ENCODE peak calls at places on chromosomes 6 and 20, in eight cellular contexts. O is upper lobe of left lung, U is NB4, H is ovary, V is tibial nerve, I is uterus, N is H1, Y is Peyer's patch. C is an unnamed sample.

GRCh38 chr6:105179244-105180065 is at the start of gene POPDC3:
- DNase-seq in N (peak; percentile 79), U (peak; percentile 59), Y (no peak), V (no peak), I (no peak), O (no peak), H (no peak), C (no peak)

GRCh38 chr6:37027036-37027720 is 21.7 kb downstream of the FGD2 start:
- DNase-seq in V (no peak), H (no peak), U (no peak), I (no peak), Y (no peak), N (no peak), O (no peak), C (no peak)

GRCh38 chr6:162864901-162865300 is 137.1 kb downstream of the PACRG start:
- DNase-seq in I (no peak), N (no peak), H (no peak), U (no peak), O (no peak), V (no peak), Y (no peak), C (no peak)

GRCh38 chr6:17580518-17581048 is 19.5 kb upstream of the FAM8A1 start:
- DNase-seq in N (no peak), I (peak; percentile 27), O (peak; percentile 39), V (no peak), U (no peak), H (peak; percentile 61), Y (no peak), C (peak; percentile 42)

GRCh38 chr6:83488448-83488847 is 23.9 kb upstream of the PRSS35 start:
- DNase-seq in O (no peak), Y (no peak), U (no peak), I (no peak), H (no peak), N (no peak), V (no peak), C (no peak)

GRCh38 chr6:1144842-1145755 is 166.8 kb upstream of the FOXQ1 start:
- DNase-seq in N (no peak), H (no peak), V (no peak), U (no peak), Y (no peak), I (no peak), O (no peak), C (no peak)

GRCh38 chr20:59750209-59750840 is 146.0 kb downstream of the PHACTR3 start:
- DNase-seq in N (no peak), I (no peak), U (peak; percentile 44), Y (no peak), O (no peak), H (no peak), V (no peak), C (no peak)

GRCh38 chr6:6843777-6844176 is 255.3 kb downstream of the LY86 start:
- DNase-seq in I (no peak), V (no peak), U (no peak), O (no peak), Y (peak; percentile 25), H (no peak), N (no peak), C (no peak)

GRCh38 chr6:33018904-33019303 is 9.5 kb upstream of the HLA-DOA start:
- DNase-seq in I (peak; percentile 74), V (no peak), U (peak; percentile 86), Y (peak; percentile 94), N (no peak), O (peak; percentile 95), H (peak; percentile 34), C (peak; percentile 66)

GRCh38 chr6:67952948-67953347 is 682.1 kb upstream of the ADGRB3 start:
- DNase-seq in O (no peak), I (no peak), H (no peak), N (no peak), V (no peak), U (no peak), Y (no peak), C (no peak)

GRCh38 chr20:582204-582603 is 27.9 kb downstream of the TCF15 start:
- DNase-seq in U (peak; percentile 68), H (no peak), V (no peak), I (no peak), O (no peak), Y (peak; percentile 5), N (no peak), C (no peak)

GRCh38 chr6:19852090-19852457 is 14.9 kb downstream of the ID4 start:
- DNase-seq in H (no peak), N (no peak), O (no peak), V (no peak), U (no peak), Y (no peak), I (no peak), C (no peak)

GRCh38 chr20:24109008-24109407 is 120.4 kb upstream of the GGTLC1 start:
- DNase-seq in U (no peak), Y (peak; percentile 70), O (no peak), V (no peak), I (no peak), N (no peak), H (no peak), C (no peak)

GRCh38 chr6:88650979-88651378 is 312.4 kb downstream of the RNGTT start:
- DNase-seq in O (no peak), N (no peak), V (no peak), U (no peak), H (no peak), I (no peak), Y (no peak), C (no peak)

GRCh38 chr6:33847078-33847477 is 43.3 kb upstream of the MLN start:
- DNase-seq in O (no peak), Y (no peak), V (no peak), I (no peak), U (no peak), N (no peak), H (no peak), C (no peak)

GRCh38 chr6:30810813-30811329 is 66.5 kb upstream of the IER3 start:
- DNase-seq in Y (peak; percentile 60), N (no peak), O (no peak), H (no peak), U (no peak), I (no peak), V (no peak), C (no peak)

GRCh38 chr6:116059713-116060571 is 749 bp downstream of the FRK start:
- DNase-seq in Y (peak; percentile 50), O (peak; percentile 63), V (no peak), H (no peak), N (no peak), U (peak; percentile 69), I (peak; percentile 18), C (peak; percentile 54)

GRCh38 chr6:127518212-127518709 is 874 bp downstream of the MTCL3 start:
- DNase-seq in I (no peak), H (no peak), N (no peak), Y (no peak), U (no peak), V (no peak), O (no peak), C (no peak)
- H3K4me3 ChIP-seq in I (no peak overlapping the region), H (no peak overlapping the region), N (peak overlapping the region; percentile 87), Y (peak overlapping the region; percentile 4), U (no peak overlapping the region), V (no peak overlapping the region), O (no peak overlapping the region), C (no peak overlapping the region)

DNA sequence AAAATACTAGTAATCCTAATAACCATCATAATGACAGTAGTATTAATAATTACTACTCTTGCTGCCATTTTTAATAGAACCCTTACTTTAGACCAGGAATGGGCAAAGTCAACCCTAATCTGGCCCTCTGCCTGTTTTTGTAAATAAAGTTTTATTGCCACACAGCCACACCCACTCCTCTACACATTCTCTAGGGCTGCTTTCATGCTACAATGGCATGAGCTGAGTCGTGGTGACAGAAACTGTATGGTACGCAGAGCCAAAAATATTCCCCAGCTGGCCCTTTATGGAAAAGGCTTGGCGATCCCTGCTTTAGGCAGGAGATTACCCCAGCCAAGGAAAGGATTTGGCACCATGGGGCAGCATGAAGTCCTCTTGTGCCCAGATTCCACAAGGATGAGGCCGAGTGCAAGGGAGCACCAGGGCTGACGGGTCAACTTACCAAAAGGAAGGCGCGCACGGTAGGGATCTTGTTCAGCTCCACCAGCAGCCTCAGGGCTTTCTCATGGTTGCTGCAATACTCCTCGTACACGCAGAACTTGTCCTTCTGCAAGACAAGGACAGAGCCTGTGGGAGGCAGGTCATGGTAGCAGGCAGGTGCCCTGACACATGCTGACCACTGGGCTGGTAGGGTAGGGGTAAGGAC is 93.6 kb downstream of the PREX1 start:
- DNase-seq in O (no peak), Y (no peak), H (no peak), I (no peak), N (no peak), V (no peak), U (no peak), C (no peak)
- TF ChIP-seq POLR2A in O (no peak), Y (no peak), H (no peak), I (no peak), N (no peak), V (no peak), U (no peak), C (no peak)

DNA sequence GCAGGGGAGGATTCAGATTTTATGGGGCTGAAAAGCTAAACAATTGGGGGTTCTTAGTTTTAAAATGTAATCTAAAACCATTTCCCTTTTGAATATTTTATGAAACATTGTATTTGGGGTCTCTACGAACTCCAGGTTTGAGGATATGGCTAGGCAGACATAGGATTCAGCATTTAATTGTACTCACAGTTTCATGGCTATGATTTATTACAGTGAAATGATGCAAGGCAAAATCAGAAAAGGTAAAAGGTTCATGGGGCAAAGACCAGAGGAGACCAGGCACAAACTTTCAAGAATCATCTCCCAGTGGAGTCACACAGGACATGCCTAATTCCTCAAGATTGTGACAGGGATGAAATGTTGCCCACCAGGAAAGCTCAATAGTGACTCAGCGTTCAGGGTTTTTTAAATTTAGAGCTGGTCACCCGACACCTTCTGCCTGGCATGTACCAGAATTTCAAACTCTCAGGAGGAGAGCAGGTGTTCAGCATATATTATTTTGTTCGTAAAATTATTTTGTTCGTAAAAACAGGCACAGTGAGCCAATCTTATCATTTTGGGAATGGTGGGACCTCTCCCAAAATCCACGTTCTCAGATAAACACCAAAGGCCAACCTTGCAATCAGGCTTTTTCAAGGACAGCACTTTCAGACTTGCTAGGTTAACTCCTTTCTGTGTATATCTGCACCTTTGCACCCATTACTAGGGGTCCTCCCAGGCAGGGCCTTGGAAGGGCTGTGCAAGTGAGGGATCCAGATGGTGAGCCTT is 270.3 kb downstream of the NKAIN2 start:
- DNase-seq in Y (no peak), V (no peak), I (no peak), U (no peak), O (no peak), N (no peak), H (no peak), C (no peak)
- H3K4me3 ChIP-seq in Y (no peak overlapping the region), V (no peak overlapping the region), I (no peak overlapping the region), U (no peak overlapping the region), O (no peak overlapping the region), N (no peak overlapping the region), H (no peak overlapping the region), C (no peak overlapping the region)

DNA sequence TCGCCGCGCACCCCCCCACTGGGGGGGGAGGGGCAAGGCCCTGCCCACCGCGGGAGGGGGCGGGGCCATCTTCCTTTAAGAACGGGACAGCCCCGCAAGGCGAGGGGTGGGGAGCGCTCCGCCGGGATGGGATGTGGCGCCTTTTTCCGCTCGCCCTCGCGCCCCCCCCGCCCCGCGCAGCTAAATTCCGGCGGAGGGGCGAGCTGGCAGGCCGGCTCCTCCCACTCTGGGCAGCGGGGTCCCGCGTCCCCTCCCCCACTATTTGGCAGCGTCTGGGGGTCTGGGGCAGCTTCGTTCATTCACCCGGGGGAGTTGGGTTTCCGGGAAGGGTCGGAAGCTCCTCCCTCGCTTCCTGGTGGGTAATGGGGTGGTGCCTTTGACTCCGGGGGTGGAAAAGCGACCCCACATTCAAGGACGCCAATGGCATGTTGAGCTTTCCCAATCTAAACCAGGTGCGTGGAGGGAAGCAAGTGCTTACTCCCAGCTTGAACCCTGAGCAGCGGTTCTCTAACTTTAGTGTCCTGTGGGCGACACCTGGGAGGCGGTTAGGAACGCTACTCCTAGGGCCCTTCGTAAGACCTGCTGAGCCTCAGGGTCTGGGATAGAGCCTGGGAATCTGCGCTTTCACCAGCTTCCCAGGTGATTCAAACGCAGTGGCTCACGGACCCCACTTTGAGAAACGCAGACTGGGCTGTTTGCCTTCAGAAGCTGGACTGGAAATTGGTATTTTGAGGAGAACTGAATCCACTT is 927 bp downstream of the ASXL1 start:
- DNase-seq in V (peak; percentile 69), N (peak; percentile 85), U (peak; percentile 81), H (peak; percentile 85), I (peak; percentile 77), O (peak; percentile 85), Y (peak; percentile 91), C (peak; percentile 75)
- TF ChIP-seq POLR2A in V (no peak), N (no peak), U (no peak), H (no peak), I (peak; percentile 6), O (peak; percentile 57), Y (peak; percentile 49), C (no peak)

C was measured in body of pancreas.